ENCODE peak calls at places on chromosomes 7 and 10, in ten cellular contexts. C, I, A, O, E, Y, U, F, B and P are unnamed samples.

GRCh38 chr10:34231441-34232180 is 583.5 kb downstream of the PARD3 start:
- DNase-seq in U (no peak), O (no peak), Y (peak), I (no peak), C (no peak), A (no peak), B (no peak), F (no peak), E (no peak), P (no peak)

GRCh38 chr10:18005781-18006456 is 54.2 kb downstream of the SLC39A12 start:
- DNase-seq in F (no peak), E (peak), O (no peak), A (peak), C (no peak), U (no peak), I (no peak), Y (no peak), B (no peak), P (no peak)

GRCh38 chr7:99365318-99366141 is 9.0 kb upstream of the ARPC1B start:
- DNase-seq in E (no peak), C (peak), Y (peak), I (peak), B (peak), O (no peak), A (peak), U (peak), F (peak), P (peak)

GRCh38 chr7:27243340-27244163 is 950 bp downstream of the EVX1 start:
- DNase-seq in Y (no peak), U (peak), E (no peak), A (no peak), B (no peak), I (no peak), O (no peak), C (no peak), F (no peak), P (no peak)

GRCh38 chr7:100804681-100805431 is 22.5 kb downstream of the EPHB4 start:
- DNase-seq in F (no peak), E (no peak), B (no peak), O (no peak), Y (no peak), A (no peak), U (no peak), I (no peak), C (no peak), P (no peak)

GRCh38 chr10:102648269-102648888 is 4.1 kb downstream of the TRIM8 start:
- DNase-seq in A (no peak), B (no peak), E (no peak), U (no peak), I (no peak), O (no peak), Y (no peak), F (peak), C (no peak), P (no peak)

GRCh38 chr10:27319752-27320561 is 79.4 kb upstream of the ACBD5 start:
- DNase-seq in B (peak), C (peak), I (peak), F (peak), A (peak), E (peak), U (peak), O (no peak), Y (peak), P (peak)

GRCh38 chr10:62492870-62493180 is 118.7 kb downstream of the ZNF365 start:
- DNase-seq in C (no peak), A (no peak), F (no peak), Y (no peak), E (no peak), B (no peak), U (no peak), I (no peak), O (no peak), P (no peak)

GRCh38 chr10:125226823-125227222 is 66.5 kb upstream of the CTBP2 start:
- DNase-seq in C (no peak), U (no peak), I (no peak), F (no peak), B (no peak), O (no peak), E (no peak), Y (no peak), A (no peak), P (no peak)

GRCh38 chr10:85642421-85643170 is 724.0 kb downstream of the GRID1 start:
- DNase-seq in F (peak), O (peak), U (peak), E (peak), I (no peak), Y (no peak), A (peak), C (no peak), B (no peak), P (peak)

GRCh38 chr7:149031353-149031910 is 3.1 kb upstream of the PDIA4 start:
- DNase-seq in O (no peak), U (no peak), Y (no peak), E (no peak), F (no peak), I (no peak), C (no peak), B (no peak), A (no peak), P (no peak)

GRCh38 chr7:51154201-51154600 is 162.4 kb downstream of the COBL start:
- DNase-seq in Y (no peak), I (no peak), A (no peak), U (no peak), F (no peak), E (no peak), C (peak), O (no peak), B (no peak), P (no peak)

GRCh38 chr10:72133517-72133916 is 45.2 kb upstream of the SPOCK2 start:
- DNase-seq in F (no peak), E (peak), C (no peak), I (peak), B (no peak), U (no peak), Y (no peak), A (no peak), O (peak), P (no peak)

GRCh38 chr10:110460111-110460809 is 37.4 kb upstream of the DUSP5 start:
- DNase-seq in E (no peak), B (peak), I (peak), A (peak), Y (peak), C (peak), O (peak), U (peak), F (peak), P (no peak)